ENCODE peak calls at places on chromosomes 13 and 19, in ten cellular contexts. A, Y, U, F, I, D, C, Q, M and H are unnamed samples.

GRCh38 chr13:41411536-41411935 is 45.8 kb upstream of the RGCC start:
- DNase-seq in Y (peak; percentile 70), C (no peak), I (peak; percentile 34), A (no peak), F (peak; percentile 76), M (no peak), D (no peak), U (peak; percentile 29), Q (peak; percentile 76), H (no peak)

GRCh38 chr19:56117376-56117884 is 3.7 kb downstream of the ZNF787 start:
- DNase-seq in Q (no peak), D (no peak), A (no peak), U (no peak), Y (peak; percentile 46), F (no peak), I (no peak), M (no peak), C (no peak), H (no peak)

GRCh38 chr13:68369739-68370138 is 1139.6 kb upstream of the PCDH9 start:
- DNase-seq in M (no peak), F (no peak), C (no peak), A (no peak), Y (no peak), Q (no peak), I (no peak), U (peak; percentile 59), D (no peak), H (no peak)

GRCh38 chr13:32409561-32410440 is 18.1 kb downstream of the N4BP2L1 start:
- DNase-seq in D (no peak), C (no peak), A (no peak), M (no peak), F (peak; percentile 91), U (no peak), Y (peak; percentile 86), I (no peak), Q (peak; percentile 82), H (no peak)

GRCh38 chr13:114004416-114005205 is 30.7 kb upstream of the C13orf46 start:
- DNase-seq in I (no peak), M (no peak), U (no peak), C (no peak), Y (no peak), Q (peak; percentile 90), D (no peak), A (no peak), F (peak; percentile 92), H (no peak)

GRCh38 chr19:44574201-44574950 is 39.0 kb upstream of the IGSF23 start:
- DNase-seq in D (no peak), C (no peak), F (no peak), I (no peak), Q (no peak), A (no peak), M (no peak), Y (peak; percentile 32), U (no peak), H (no peak)

GRCh38 chr19:38736036-38736412 is 8.2 kb downstream of the CAPN12 start:
- DNase-seq in I (peak; percentile 87), M (peak; percentile 77), Q (no peak), D (peak; percentile 38), A (peak; percentile 57), Y (peak; percentile 87), U (peak; percentile 81), F (no peak), C (peak; percentile 64), H (peak; percentile 48)

GRCh38 chr13:79482271-79482970 is 1.5 kb downstream of the NDFIP2 start:
- DNase-seq in C (no peak), D (no peak), A (no peak), F (peak; percentile 22), U (no peak), I (no peak), M (no peak), Y (no peak), Q (no peak), H (no peak)

GRCh38 chr13:110499621-110500281 is 61.8 kb downstream of the RAB20 start:
- DNase-seq in I (no peak), Q (no peak), F (no peak), Y (peak; percentile 71), U (peak; percentile 31), D (no peak), A (no peak), M (no peak), C (no peak), H (no peak)

GRCh38 chr19:54364775-54365257 is at the start of gene LAIR1:
- DNase-seq in I (no peak), U (no peak), D (no peak), Q (no peak), F (peak; percentile 22), Y (peak; percentile 57), A (no peak), C (peak; percentile 69), M (peak; percentile 75), H (peak; percentile 16)

GRCh38 chr13:30804474-30804873 is 69.1 kb downstream of the ALOX5AP start:
- DNase-seq in F (no peak), D (no peak), U (no peak), M (no peak), Y (peak; percentile 66), I (no peak), A (no peak), Q (no peak), C (no peak), H (no peak)

GRCh38 chr19:41706741-41707501 is 1.5 kb upstream of the CEACAM5 start:
- DNase-seq in C (peak; percentile 75), A (peak; percentile 88), Y (peak; percentile 87), U (peak; percentile 91), F (peak; percentile 30), D (peak; percentile 59), M (peak; percentile 77), Q (peak; percentile 9), I (peak; percentile 79), H (peak; percentile 45)

GRCh38 chr19:8209965-8210659 is 942 bp downstream of the CERS4 start:
- DNase-seq in C (no peak), Y (peak; percentile 81), F (no peak), I (peak; percentile 37), U (no peak), Q (no peak), A (no peak), M (no peak), D (no peak), H (no peak)

GRCh38 chr13:80530902-80531301 is 190.0 kb upstream of the SPRY2 start:
- DNase-seq in Q (no peak), D (no peak), U (no peak), C (no peak), M (no peak), Y (no peak), A (no peak), I (no peak), F (no peak), H (no peak)

GRCh38 chr19:53664760-53665159 is 33.0 kb downstream of the DPRX start:
- DNase-seq in D (no peak), C (no peak), M (no peak), F (no peak), U (no peak), Y (no peak), I (no peak), A (no peak), Q (no peak), H (no peak)

GRCh38 chr19:39677931-39678889 is 22.5 kb downstream of the LGALS16 start:
- DNase-seq in Q (peak; percentile 12), Y (no peak), U (peak; percentile 28), F (no peak), C (no peak), I (no peak), D (no peak), A (no peak), M (no peak), H (no peak)

GRCh38 chr19:13629687-13630357 is 123.5 kb upstream of the CACNA1A start:
- DNase-seq in C (peak; percentile 7), I (no peak), A (no peak), M (no peak), F (peak; percentile 7), Y (no peak), Q (no peak), D (no peak), U (no peak), H (no peak)

GRCh38 chr19:47021536-47022139 is 2.0 kb downstream of the NPAS1 start:
- DNase-seq in F (no peak), C (no peak), M (no peak), Y (peak; percentile 69), Q (no peak), I (peak; percentile 38), U (peak; percentile 53), D (no peak), A (no peak), H (no peak)

GRCh38 chr19:47446534-47447469 is 24.9 kb downstream of the SLC8A2 start:
- DNase-seq in C (peak; percentile 54), U (peak; percentile 94), D (no peak), Y (peak; percentile 78), Q (peak; percentile 15), I (no peak), F (peak; percentile 27), A (no peak), M (no peak), H (no peak)

GRCh38 chr13:94515352-94515751 is 35.9 kb upstream of the DCT start:
- DNase-seq in D (no peak), I (no peak), A (no peak), Q (no peak), U (no peak), C (no peak), Y (no peak), M (no peak), F (no peak), H (no peak)

GRCh38 chr13:42707003-42707402 is 74.4 kb upstream of the FAM216B start:
- DNase-seq in M (no peak), D (no peak), F (peak; percentile 26), Q (peak; percentile 39), U (no peak), A (no peak), C (no peak), I (no peak), Y (no peak), H (no peak)